ENCODE peak calls at places on chromosomes 13 and 19, in seven cellular contexts. One of them, this sample, is unnamed.

GRCh38 chr13:24112791-24113190 is 47.7 kb upstream of the SPATA13 start:
- DNase-seq in endothelial cell of umbilical vein: peak; percentile 7
- DNase-seq in H1: no peak
- DNase-seq in fibroblast of lung: peak; percentile 74
- DNase-seq in HCT116: no peak
- DNase-seq in PC-9: no peak
- DNase-seq in astrocyte: peak; percentile 67
- DNase-seq in this sample: no peak

GRCh38 chr19:42121666-42122069 is 10.6 kb downstream of the POU2F2 start:
- DNase-seq in PC-9: peak; percentile 40
- DNase-seq in HCT116: no peak
- DNase-seq in H1: no peak
- DNase-seq in endothelial cell of umbilical vein: peak; percentile 93
- DNase-seq in astrocyte: peak; percentile 69
- DNase-seq in fibroblast of lung: peak; percentile 83
- DNase-seq in this sample: no peak

GRCh38 chr13:103288114-103288513 is 221.9 kb upstream of the SLC10A2 start:
- DNase-seq in astrocyte: no peak
- DNase-seq in fibroblast of lung: no peak
- DNase-seq in endothelial cell of umbilical vein: no peak
- DNase-seq in H1: no peak
- DNase-seq in PC-9: no peak
- DNase-seq in HCT116: no peak
- DNase-seq in this sample: no peak

GRCh38 chr19:43446746-43447489 is 18.5 kb downstream of the LYPD3 start:
- DNase-seq in PC-9: peak; percentile 67
- DNase-seq in endothelial cell of umbilical vein: peak; percentile 65
- DNase-seq in HCT116: peak; percentile 53
- DNase-seq in astrocyte: peak; percentile 20
- DNase-seq in fibroblast of lung: peak; percentile 49
- DNase-seq in H1: peak; percentile 54
- DNase-seq in this sample: peak; percentile 79

GRCh38 chr19:944663-945241 is 18.9 kb downstream of the ARID3A start:
- DNase-seq in endothelial cell of umbilical vein: no peak
- DNase-seq in PC-9: no peak
- DNase-seq in HCT116: no peak
- DNase-seq in H1: no peak
- DNase-seq in astrocyte: no peak
- DNase-seq in fibroblast of lung: no peak
- DNase-seq in this sample: no peak

GRCh38 chr19:13899912-13900584 is 5.9 kb downstream of the BRME1 start:
- DNase-seq in HCT116: no peak
- DNase-seq in fibroblast of lung: peak; percentile 31
- DNase-seq in endothelial cell of umbilical vein: no peak
- DNase-seq in H1: no peak
- DNase-seq in PC-9: no peak
- DNase-seq in astrocyte: no peak
- DNase-seq in this sample: no peak

GRCh38 chr13:108322206-108322824 is 52.8 kb downstream of the TNFSF13B start:
- DNase-seq in endothelial cell of umbilical vein: peak; percentile 42
- DNase-seq in PC-9: no peak
- DNase-seq in fibroblast of lung: peak; percentile 33
- DNase-seq in HCT116: peak; percentile 28
- DNase-seq in astrocyte: peak; percentile 13
- DNase-seq in H1: no peak
- DNase-seq in this sample: peak; percentile 61

GRCh38 chr13:113877149-113877990 is 13.5 kb upstream of the GAS6 start:
- DNase-seq in astrocyte: no peak
- DNase-seq in PC-9: no peak
- DNase-seq in H1: no peak
- DNase-seq in fibroblast of lung: no peak
- DNase-seq in endothelial cell of umbilical vein: no peak
- DNase-seq in HCT116: no peak
- DNase-seq in this sample: no peak

GRCh38 chr13:40442191-40442590 is 224.2 kb downstream of the FOXO1 start:
- DNase-seq in astrocyte: no peak
- DNase-seq in H1: no peak
- DNase-seq in PC-9: peak; percentile 57
- DNase-seq in fibroblast of lung: no peak
- DNase-seq in endothelial cell of umbilical vein: peak; percentile 9
- DNase-seq in HCT116: no peak
- DNase-seq in this sample: no peak

GRCh38 chr13:113601166-113602070 is 16.9 kb downstream of the TFDP1 start:
- DNase-seq in HCT116: no peak
- DNase-seq in fibroblast of lung: no peak
- DNase-seq in PC-9: no peak
- DNase-seq in H1: no peak
- DNase-seq in astrocyte: no peak
- DNase-seq in endothelial cell of umbilical vein: no peak
- DNase-seq in this sample: no peak

DNA sequence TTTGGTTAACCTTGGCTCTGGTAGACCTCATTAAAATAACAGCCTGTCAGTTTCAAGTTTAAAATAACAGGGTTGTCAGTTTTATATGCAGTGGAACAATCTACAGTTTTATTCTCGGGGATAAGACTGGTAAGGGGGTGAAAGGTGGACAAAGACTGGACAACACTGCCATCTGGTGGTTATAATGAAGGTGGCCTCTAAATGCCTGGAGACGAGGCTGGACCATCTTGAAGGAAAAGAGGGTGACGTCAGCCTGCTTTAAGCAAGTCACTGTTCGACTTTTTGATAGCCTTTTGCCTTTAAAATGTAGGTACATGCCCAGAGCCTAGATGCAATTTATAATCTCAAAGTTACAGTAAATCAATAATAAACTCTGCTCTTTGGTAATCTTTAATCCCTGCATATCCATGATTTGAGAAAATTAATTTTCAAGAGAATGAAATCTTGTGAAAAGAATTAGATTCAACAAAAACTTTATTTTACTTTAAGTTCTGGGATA is 117.0 kb downstream of the DCT start:
- DNase-seq in H1: peak; percentile 49
- DNase-seq in astrocyte: peak; percentile 82
- DNase-seq in fibroblast of lung: peak; percentile 87
- DNase-seq in endothelial cell of umbilical vein: peak; percentile 84
- DNase-seq in PC-9: peak; percentile 67
- DNase-seq in HCT116: peak; percentile 68
- DNase-seq in this sample: peak; percentile 78
- H3K4me2 ChIP-seq in H1: no peak overlapping the region
- H3K4me2 ChIP-seq in astrocyte: no peak overlapping the region
- H3K4me2 ChIP-seq in fibroblast of lung: no peak overlapping the region
- H3K4me2 ChIP-seq in endothelial cell of umbilical vein: no peak overlapping the region
- H3K4me2 ChIP-seq in PC-9: no peak overlapping the region
- H3K4me2 ChIP-seq in HCT116: no peak overlapping the region
- H3K4me2 ChIP-seq in this sample: no peak overlapping the region

GRCh38 chr19:2791876-2792275 is 6.6 kb downstream of the THOP1 start:
- DNase-seq in H1: no peak
- DNase-seq in endothelial cell of umbilical vein: no peak
- DNase-seq in PC-9: no peak
- DNase-seq in astrocyte: no peak
- DNase-seq in HCT116: no peak
- DNase-seq in fibroblast of lung: no peak
- DNase-seq in this sample: no peak

GRCh38 chr19:2790557-2791271 is 5.4 kb downstream of the THOP1 start:
- DNase-seq in astrocyte: no peak
- DNase-seq in endothelial cell of umbilical vein: no peak
- DNase-seq in fibroblast of lung: no peak
- DNase-seq in HCT116: no peak
- DNase-seq in H1: no peak
- DNase-seq in PC-9: no peak
- DNase-seq in this sample: no peak

GRCh38 chr19:2791440-2791839 is 6.1 kb downstream of the THOP1 start:
- DNase-seq in endothelial cell of umbilical vein: no peak
- DNase-seq in PC-9: no peak
- DNase-seq in fibroblast of lung: no peak
- DNase-seq in astrocyte: no peak
- DNase-seq in HCT116: no peak
- DNase-seq in H1: no peak
- DNase-seq in this sample: no peak

GRCh38 chr19:2793577-2793976 is 8.3 kb downstream of the THOP1 start:
- DNase-seq in endothelial cell of umbilical vein: no peak
- DNase-seq in HCT116: no peak
- DNase-seq in H1: no peak
- DNase-seq in PC-9: no peak
- DNase-seq in fibroblast of lung: no peak
- DNase-seq in astrocyte: no peak
- DNase-seq in this sample: no peak

DNA sequence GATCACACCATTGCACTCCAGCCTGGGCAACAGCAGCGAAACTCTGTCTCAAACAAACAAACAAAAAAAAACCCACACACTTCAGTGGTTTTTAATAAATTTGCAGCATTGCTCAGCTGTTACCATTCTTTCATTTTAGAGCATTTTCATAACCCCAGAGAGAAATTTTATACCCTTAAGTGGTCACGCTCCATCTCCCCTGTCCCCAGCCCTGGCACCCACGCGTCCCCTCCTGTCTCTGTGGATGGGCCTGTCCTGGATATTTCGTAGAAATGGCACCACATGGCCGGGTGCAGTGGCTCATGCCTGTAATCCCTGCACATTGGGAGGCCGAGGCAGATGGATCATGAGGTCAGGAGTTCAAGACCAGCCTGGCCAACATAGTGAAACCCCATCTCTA is 7.8 kb downstream of the THOP1 start:
- DNase-seq in fibroblast of lung: no peak
- DNase-seq in endothelial cell of umbilical vein: no peak
- DNase-seq in astrocyte: no peak
- DNase-seq in H1: no peak
- DNase-seq in HCT116: no peak
- DNase-seq in PC-9: no peak
- DNase-seq in this sample: no peak
- H3K27ac ChIP-seq in fibroblast of lung: no peak overlapping the region
- H3K27ac ChIP-seq in endothelial cell of umbilical vein: no peak overlapping the region
- H3K27ac ChIP-seq in astrocyte: no peak overlapping the region
- H3K27ac ChIP-seq in H1: no peak overlapping the region
- H3K27ac ChIP-seq in HCT116: no peak overlapping the region
- H3K27ac ChIP-seq in PC-9: no peak overlapping the region
- H3K27ac ChIP-seq in this sample: no peak overlapping the region

GRCh38 chr19:49437231-49437630 is 4.1 kb downstream of the SLC17A7 start:
- DNase-seq in PC-9: no peak
- DNase-seq in HCT116: no peak
- DNase-seq in astrocyte: no peak
- DNase-seq in H1: no peak
- DNase-seq in endothelial cell of umbilical vein: no peak
- DNase-seq in fibroblast of lung: no peak
- DNase-seq in this sample: no peak
- TF ChIP-seq EZH2 in PC-9: no peak
- TF ChIP-seq EZH2 in HCT116: no peak
- TF ChIP-seq EZH2 in astrocyte: no peak
- TF ChIP-seq EZH2 in H1: no peak
- TF ChIP-seq EZH2 in endothelial cell of umbilical vein: no peak
- TF ChIP-seq EZH2 in fibroblast of lung: no peak
- TF ChIP-seq EZH2 in this sample: no peak

GRCh38 chr19:29526730-29527499 is 1.1 kb downstream of the VSTM2B start:
- DNase-seq in endothelial cell of umbilical vein: no peak
- DNase-seq in H1: no peak
- DNase-seq in HCT116: no peak
- DNase-seq in fibroblast of lung: no peak
- DNase-seq in PC-9: no peak
- DNase-seq in astrocyte: no peak
- DNase-seq in this sample: no peak
- H3K4me2 ChIP-seq in endothelial cell of umbilical vein: no peak overlapping the region
- H3K4me2 ChIP-seq in H1: peak overlapping the region; percentile 79
- H3K4me2 ChIP-seq in HCT116: no peak overlapping the region
- H3K4me2 ChIP-seq in fibroblast of lung: no peak overlapping the region
- H3K4me2 ChIP-seq in PC-9: no peak overlapping the region
- H3K4me2 ChIP-seq in astrocyte: no peak overlapping the region
- H3K4me2 ChIP-seq in this sample: no peak overlapping the region

GRCh38 chr13:29849071-29849541 is 1.3 kb downstream of the UBL3 start:
- DNase-seq in H1: no peak
- DNase-seq in fibroblast of lung: peak; percentile 49
- DNase-seq in endothelial cell of umbilical vein: peak; percentile 52
- DNase-seq in HCT116: no peak
- DNase-seq in astrocyte: peak; percentile 32
- DNase-seq in PC-9: no peak
- DNase-seq in this sample: peak; percentile 10
- H3K27ac ChIP-seq in H1: no peak overlapping the region
- H3K27ac ChIP-seq in fibroblast of lung: peak overlapping the region; percentile 93
- H3K27ac ChIP-seq in endothelial cell of umbilical vein: peak overlapping the region; percentile 83
- H3K27ac ChIP-seq in HCT116: peak overlapping the region; percentile 82
- H3K27ac ChIP-seq in astrocyte: peak overlapping the region; percentile 92
- H3K27ac ChIP-seq in PC-9: peak overlapping the region; percentile 91
- H3K27ac ChIP-seq in this sample: no peak overlapping the region

GRCh38 chr19:46834121-46834520 is 16.5 kb downstream of the AP2S1 start:
- DNase-seq in H1: no peak
- DNase-seq in fibroblast of lung: no peak
- DNase-seq in astrocyte: no peak
- DNase-seq in endothelial cell of umbilical vein: no peak
- DNase-seq in PC-9: no peak
- DNase-seq in HCT116: no peak
- DNase-seq in this sample: no peak

GRCh38 chr19:46839752-46840151 is 10.9 kb downstream of the AP2S1 start:
- DNase-seq in HCT116: no peak
- DNase-seq in astrocyte: no peak
- DNase-seq in H1: no peak
- DNase-seq in endothelial cell of umbilical vein: no peak
- DNase-seq in fibroblast of lung: no peak
- DNase-seq in PC-9: no peak
- DNase-seq in this sample: no peak

GRCh38 chr19:46830864-46831263 is 19.8 kb downstream of the AP2S1 start:
- DNase-seq in PC-9: no peak
- DNase-seq in HCT116: no peak
- DNase-seq in endothelial cell of umbilical vein: no peak
- DNase-seq in astrocyte: no peak
- DNase-seq in fibroblast of lung: no peak
- DNase-seq in H1: no peak
- DNase-seq in this sample: no peak

GRCh38 chr19:46838160-46838559 is 12.5 kb downstream of the AP2S1 start:
- DNase-seq in HCT116: no peak
- DNase-seq in endothelial cell of umbilical vein: no peak
- DNase-seq in astrocyte: no peak
- DNase-seq in fibroblast of lung: no peak
- DNase-seq in H1: no peak
- DNase-seq in PC-9: no peak
- DNase-seq in this sample: no peak

GRCh38 chr19:46834984-46835383 is 15.7 kb downstream of the AP2S1 start:
- DNase-seq in HCT116: no peak
- DNase-seq in PC-9: no peak
- DNase-seq in endothelial cell of umbilical vein: no peak
- DNase-seq in fibroblast of lung: no peak
- DNase-seq in astrocyte: no peak
- DNase-seq in H1: no peak
- DNase-seq in this sample: no peak
- TF ChIP-seq EZH2 in HCT116: no peak
- TF ChIP-seq EZH2 in PC-9: no peak
- TF ChIP-seq EZH2 in endothelial cell of umbilical vein: no peak
- TF ChIP-seq EZH2 in fibroblast of lung: no peak
- TF ChIP-seq EZH2 in astrocyte: no peak
- TF ChIP-seq EZH2 in H1: no peak
- TF ChIP-seq EZH2 in this sample: no peak